ENCODE peak calls at places on chromosomes 3 and 15, in five cellular contexts. One of them, this sample, is unnamed.
A peak's percentile ranks its signal among the peaks of the same experiment; 100 is the strongest.

GRCh38 chr15:75170711-75171341 is 30.9 kb upstream of the C15orf39 start:
- DNase-seq in fibroblast of the conjunctiva: no peak
- DNase-seq in heart right ventricle: peak; percentile 53
- DNase-seq in SHP77: no peak
- DNase-seq in left cardiac atrium: no peak
- DNase-seq in this sample: no peak

GRCh38 chr3:156256256-156256655 is 135.9 kb downstream of the KCNAB1 start:
- DNase-seq in fibroblast of the conjunctiva: no peak
- DNase-seq in heart right ventricle: no peak
- DNase-seq in SHP77: no peak
- DNase-seq in left cardiac atrium: no peak
- DNase-seq in this sample: no peak

GRCh38 chr3:99013794-99014315 is 112.4 kb upstream of the DCBLD2 start:
- DNase-seq in fibroblast of the conjunctiva: no peak
- DNase-seq in heart right ventricle: no peak
- DNase-seq in SHP77: no peak
- DNase-seq in left cardiac atrium: no peak
- DNase-seq in this sample: no peak

GRCh38 chr15:74869726-74870407 is 3.3 kb downstream of the SCAMP2 start:
- DNase-seq in fibroblast of the conjunctiva: no peak
- DNase-seq in heart right ventricle: peak; percentile 81
- DNase-seq in SHP77: no peak
- DNase-seq in left cardiac atrium: peak; percentile 72
- DNase-seq in this sample: peak; percentile 100

GRCh38 chr15:67678948-67679347 is 136.4 kb downstream of the MAP2K5 start:
- DNase-seq in fibroblast of the conjunctiva: no peak
- DNase-seq in heart right ventricle: no peak
- DNase-seq in SHP77: no peak
- DNase-seq in left cardiac atrium: no peak
- DNase-seq in this sample: no peak

GRCh38 chr3:196969660-196970546 is 1.3 kb upstream of the PIGZ start:
- DNase-seq in fibroblast of the conjunctiva: no peak
- DNase-seq in heart right ventricle: peak; percentile 27
- DNase-seq in SHP77: no peak
- DNase-seq in left cardiac atrium: peak; percentile 70
- DNase-seq in this sample: peak; percentile 65

GRCh38 chr15:70379938-70380337 is 282.2 kb upstream of the TLE3 start:
- DNase-seq in fibroblast of the conjunctiva: no peak
- DNase-seq in heart right ventricle: no peak
- DNase-seq in SHP77: no peak
- DNase-seq in left cardiac atrium: no peak
- DNase-seq in this sample: no peak

GRCh38 chr15:27725733-27726132 is 373.4 kb downstream of the OCA2 start:
- DNase-seq in fibroblast of the conjunctiva: no peak
- DNase-seq in heart right ventricle: no peak
- DNase-seq in SHP77: no peak
- DNase-seq in left cardiac atrium: no peak
- DNase-seq in this sample: no peak

GRCh38 chr15:82737975-82738374 is 28.3 kb upstream of the AP3B2 start:
- DNase-seq in fibroblast of the conjunctiva: no peak
- DNase-seq in heart right ventricle: no peak
- DNase-seq in SHP77: no peak
- DNase-seq in left cardiac atrium: no peak
- DNase-seq in this sample: no peak

GRCh38 chr3:23663661-23664186 is 142.0 kb upstream of the UBE2E1 start:
- DNase-seq in fibroblast of the conjunctiva: peak; percentile 17
- DNase-seq in heart right ventricle: no peak
- DNase-seq in SHP77: no peak
- DNase-seq in left cardiac atrium: no peak
- DNase-seq in this sample: no peak

GRCh38 chr15:35559683-35560082 is 13.7 kb upstream of the DPH6 start:
- DNase-seq in fibroblast of the conjunctiva: no peak
- DNase-seq in heart right ventricle: no peak
- DNase-seq in SHP77: no peak
- DNase-seq in left cardiac atrium: no peak
- DNase-seq in this sample: no peak